ENCODE peak calls at places on chromosomes 5 and 9, in ten cellular contexts. Q is neural progenitor cell, S is mammary epithelial cell, C is K562, F is transverse colon, V is fibroblast of pulmonary artery, Y is brain microvascular endothelial cell, H is uterus, R is HCT116, A is testis. U is an unnamed sample.

GRCh38 chr5:41794478-41794877 is 75.7 kb downstream of the OXCT1 start:
- DNase-seq in Q (no peak), S (peak; percentile 77), C (no peak), F (no peak), V (peak; percentile 94), Y (peak; percentile 97), H (no peak), R (peak; percentile 19), A (no peak), U (no peak)

GRCh38 chr5:90803376-90803775 is 244.8 kb downstream of the ADGRV1 start:
- DNase-seq in Q (no peak), S (no peak), C (no peak), F (no peak), V (no peak), Y (no peak), H (no peak), R (no peak), A (no peak), U (no peak)

GRCh38 chr9:30507166-30507565 is 1877.3 kb upstream of the ACO1 start:
- DNase-seq in Q (no peak), S (no peak), C (no peak), F (no peak), V (no peak), Y (no peak), H (no peak), R (no peak), A (no peak), U (no peak)

GRCh38 chr9:87792831-87793288 is 66.9 kb downstream of the CTSL start:
- DNase-seq in Q (no peak), S (peak; percentile 55), C (peak; percentile 80), F (peak; percentile 50), V (peak; percentile 82), Y (peak; percentile 65), H (peak; percentile 65), R (peak; percentile 63), A (peak; percentile 45), U (no peak)

GRCh38 chr5:179241764-179242370 is 103.4 kb downstream of the ADAMTS2 start:
- DNase-seq in Q (no peak), S (no peak), C (no peak), F (peak; percentile 6), V (no peak), Y (no peak), H (no peak), R (no peak), A (no peak), U (peak; percentile 24)

GRCh38 chr5:56116599-56117131 is 116.5 kb downstream of the ANKRD55 start:
- DNase-seq in Q (no peak), S (no peak), C (no peak), F (no peak), V (peak; percentile 34), Y (no peak), H (no peak), R (no peak), A (no peak), U (no peak)

GRCh38 chr5:96297290-96297689 is 135.8 kb downstream of the PCSK1 start:
- DNase-seq in Q (no peak), S (peak; percentile 28), C (no peak), F (no peak), V (peak; percentile 75), Y (peak; percentile 88), H (no peak), R (no peak), A (no peak), U (no peak)

GRCh38 chr9:79962836-79963235 is 391.1 kb downstream of the TLE4 start:
- DNase-seq in Q (peak; percentile 77), S (no peak), C (no peak), F (no peak), V (peak; percentile 1), Y (no peak), H (no peak), R (no peak), A (no peak), U (no peak)

GRCh38 chr5:141811287-141812155 is 66.7 kb downstream of the PCDH1 start:
- DNase-seq in Q (peak; percentile 91), S (no peak), C (peak; percentile 81), F (no peak), V (no peak), Y (no peak), H (no peak), R (no peak), A (peak; percentile 36), U (peak; percentile 73)

GRCh38 chr5:77851229-77852067 is 75.3 kb upstream of the TBCA start:
- DNase-seq in Q (peak; percentile 71), S (no peak), C (no peak), F (no peak), V (peak; percentile 22), Y (no peak), H (no peak), R (no peak), A (peak; percentile 31), U (peak; percentile 83)

GRCh38 chr9:83441390-83441789 is 96.8 kb downstream of the FRMD3 start:
- DNase-seq in Q (no peak), S (no peak), C (no peak), F (no peak), V (no peak), Y (no peak), H (peak; percentile 58), R (no peak), A (no peak), U (no peak)

GRCh38 chr9:4022435-4023067 is 277.3 kb downstream of the GLIS3 start:
- DNase-seq in Q (no peak), S (no peak), C (no peak), F (no peak), V (no peak), Y (no peak), H (no peak), R (no peak), A (no peak), U (no peak)

GRCh38 chr5:168085321-168086040 is 206.0 kb upstream of the WWC1 start:
- DNase-seq in Q (no peak), S (no peak), C (no peak), F (no peak), V (peak; percentile 16), Y (no peak), H (peak; percentile 16), R (no peak), A (no peak), U (no peak)

GRCh38 chr9:4508246-4508906 is 18.1 kb downstream of the SLC1A1 start:
- DNase-seq in Q (no peak), S (peak; percentile 81), C (no peak), F (no peak), V (peak; percentile 21), Y (peak; percentile 77), H (no peak), R (no peak), A (no peak), U (no peak)

GRCh38 chr5:142906863-142907671 is 136.9 kb downstream of the ARHGAP26 start:
- DNase-seq in Q (no peak), S (no peak), C (no peak), F (no peak), V (peak; percentile 67), Y (peak; percentile 72), H (peak; percentile 35), R (no peak), A (no peak), U (no peak)
- H3K4me3 ChIP-seq in Q (no peak overlapping the region), S (no peak overlapping the region), C (no peak overlapping the region), F (no peak overlapping the region), V (no peak overlapping the region), Y (no peak overlapping the region), H (no peak overlapping the region), R (no peak overlapping the region), A (no peak overlapping the region), U (no peak overlapping the region)

GRCh38 chr5:170327168-170327567 is 29.6 kb upstream of the LCP2 start:
- DNase-seq in Q (no peak), S (no peak), C (no peak), F (no peak), V (no peak), Y (no peak), H (no peak), R (no peak), A (no peak), U (no peak)
- H3K4me3 ChIP-seq in Q (no peak overlapping the region), S (no peak overlapping the region), C (no peak overlapping the region), F (no peak overlapping the region), V (no peak overlapping the region), Y (no peak overlapping the region), H (no peak overlapping the region), R (no peak overlapping the region), A (no peak overlapping the region), U (peak overlapping the region; percentile 20)

GRCh38 chr9:131627846-131628820 is 82.8 kb downstream of the PRRT1B start:
- DNase-seq in Q (no peak), S (no peak), C (no peak), F (peak; percentile 94), V (peak; percentile 59), Y (peak; percentile 21), H (no peak), R (no peak), A (peak; percentile 59), U (peak; percentile 88)

GRCh38 chr9:131628821-131629197 is 83.5 kb downstream of the PRRT1B start:
- DNase-seq in Q (no peak), S (no peak), C (no peak), F (no peak), V (no peak), Y (no peak), H (no peak), R (no peak), A (no peak), U (no peak)

GRCh38 chr9:131625388-131625787 is 80.1 kb downstream of the PRRT1B start:
- DNase-seq in Q (no peak), S (no peak), C (no peak), F (no peak), V (no peak), Y (no peak), H (no peak), R (no peak), A (no peak), U (peak; percentile 27)

GRCh38 chr9:131625848-131626670 is 80.7 kb downstream of the PRRT1B start:
- DNase-seq in Q (no peak), S (no peak), C (no peak), F (no peak), V (no peak), Y (no peak), H (no peak), R (no peak), A (no peak), U (peak; percentile 72)

GRCh38 chr9:131627326-131627845 is 82.1 kb downstream of the PRRT1B start:
- DNase-seq in Q (no peak), S (no peak), C (no peak), F (no peak), V (no peak), Y (peak; percentile 58), H (no peak), R (no peak), A (no peak), U (peak; percentile 72)
- H3K4me3 ChIP-seq in Q (no peak overlapping the region), S (no peak overlapping the region), C (no peak overlapping the region), F (peak overlapping the region; percentile 1), V (no peak overlapping the region), Y (peak overlapping the region; percentile 3), H (no peak overlapping the region), R (no peak overlapping the region), A (no peak overlapping the region), U (no peak overlapping the region)

DNA sequence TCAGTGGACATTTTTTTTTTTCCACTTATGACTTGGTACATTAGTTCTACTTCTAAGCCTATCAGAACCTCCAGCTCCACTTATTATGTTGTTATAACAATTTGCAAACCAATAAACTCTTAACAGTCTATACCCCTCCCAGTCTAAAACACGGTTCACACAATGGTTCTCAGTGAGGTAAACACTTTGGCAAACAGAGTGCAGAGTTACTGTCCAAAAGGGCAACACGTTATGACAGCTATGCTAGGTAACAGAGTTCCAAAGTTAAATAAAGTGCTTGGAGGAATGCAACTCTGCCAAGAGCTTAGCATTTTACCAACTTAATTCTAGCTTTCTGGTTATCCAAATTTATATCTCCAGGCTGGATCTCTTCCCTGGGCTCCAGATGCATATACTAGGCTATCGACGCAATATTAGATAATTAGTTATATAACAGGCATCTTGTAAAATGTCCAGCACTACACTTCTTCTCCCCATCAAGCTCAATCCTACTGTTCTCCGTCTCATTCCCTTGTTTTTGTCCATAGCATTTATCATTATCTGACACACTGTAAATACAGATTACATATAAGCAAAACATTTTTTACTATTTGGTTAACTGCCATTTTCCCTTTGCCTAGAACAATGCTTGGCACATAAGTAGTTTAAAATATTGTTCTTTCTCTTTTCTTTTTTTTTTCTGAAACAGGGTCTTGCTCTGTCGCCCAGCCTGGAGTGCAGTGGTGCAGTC is 14.3 kb downstream of the FNBP1 start:
- DNase-seq in Q (no peak), S (no peak), C (no peak), F (no peak), V (peak; percentile 15), Y (no peak), H (no peak), R (no peak), A (no peak), U (no peak)
- H3K4me3 ChIP-seq in Q (no peak overlapping the region), S (no peak overlapping the region), C (no peak overlapping the region), F (no peak overlapping the region), V (no peak overlapping the region), Y (no peak overlapping the region), H (no peak overlapping the region), R (no peak overlapping the region), A (no peak overlapping the region), U (no peak overlapping the region)

U was measured in spleen.